ENCODE peak calls at places on chromosome 3, in four cellular contexts. N is mesothelial cell of epicardium; F is stimulated activated CD8-positive, alpha-beta memory T cell treated with anti-CD3 and anti-CD28 coated beads, Interleukin-4, amount 100 ng/mL, for 1 hour; H is K562. P is an unnamed sample.

GRCh38 chr3:157067114-157067513 is 92.8 kb downstream of the CCNL1 start:
- DNase-seq in N (no peak), H (no peak), F (no peak), P (no peak)

GRCh38 chr3:169694117-169694516 is 30.6 kb upstream of the MECOM start:
- DNase-seq in N (no peak), F (no peak), H (no peak), P (no peak)

GRCh38 chr3:43105224-43105596 is 669 bp downstream of the POMGNT2 start:
- DNase-seq in H (no peak), N (no peak), F (no peak), P (no peak)

GRCh38 chr3:29655016-29655415 is 374.1 kb downstream of the RBMS3 start:
- DNase-seq in F (no peak), H (no peak), N (no peak), P (no peak)

GRCh38 chr3:157376596-157377300 is 59.9 kb upstream of the PTX3 start:
- DNase-seq in F (no peak), H (no peak), N (no peak), P (no peak)

GRCh38 chr3:186826316-186826977 is 16.1 kb upstream of the ADIPOQ start:
- DNase-seq in H (no peak), N (no peak), F (no peak), P (no peak)

GRCh38 chr3:134892317-134892716 is 97.3 kb downstream of the EPHB1 start:
- DNase-seq in F (no peak), H (no peak), N (no peak), P (no peak)

GRCh38 chr3:157073810-157074209 is 86.1 kb downstream of the CCNL1 start:
- DNase-seq in H (no peak), F (no peak), N (no peak), P (no peak)

GRCh38 chr3:132445812-132446211 is 28.5 kb downstream of the DNAJC13 start:
- DNase-seq in N (no peak), H (no peak), F (no peak), P (no peak)

GRCh38 chr3:139329364-139329850 is 14.4 kb upstream of the MRPS22 start:
- DNase-seq in N (peak; percentile 79), H (peak; percentile 94), F (peak; percentile 55), P (no peak)

GRCh38 chr3:25945836-25946235 is 155.9 kb downstream of the OXSM start:
- DNase-seq in F (no peak), H (no peak), N (no peak), P (no peak)

GRCh38 chr3:97968376-97968775 is 3.9 kb downstream of the RIOX2 start:
- DNase-seq in F (no peak), H (no peak), N (no peak), P (no peak)

GRCh38 chr3:190862209-190863118 is at the start of gene GMNC:
- DNase-seq in F (no peak), N (peak; percentile 30), H (no peak), P (no peak)

GRCh38 chr3:30397030-30397429 is 209.4 kb upstream of the TGFBR2 start:
- DNase-seq in N (no peak), F (no peak), H (no peak), P (no peak)

GRCh38 chr3:89049119-89049518 is 58.3 kb upstream of the EPHA3 start:
- DNase-seq in H (no peak), F (no peak), N (no peak), P (no peak)

GRCh38 chr3:194675081-194675640 is 3.2 kb upstream of the LSG1 start:
- DNase-seq in N (no peak), H (peak; percentile 29), F (no peak), P (no peak)

GRCh38 chr3:73614385-73614784 is 10.4 kb downstream of the PDZRN3 start:
- DNase-seq in H (no peak), N (no peak), F (no peak), P (no peak)

GRCh38 chr3:197338586-197338985 is 40.2 kb upstream of the DLG1 start:
- DNase-seq in F (no peak), N (no peak), H (no peak), P (no peak)

GRCh38 chr3:100438623-100438974 is 37.3 kb downstream of the LNP1 start:
- DNase-seq in F (no peak), H (no peak), N (no peak), P (no peak)

P was measured in cerebellar nuclear complex.